ENCODE peak calls at places on chromosomes 13 and 19, in seven cellular contexts. Y, U, I, M, P, D and X are unnamed samples.

GRCh38 chr19:35299523-35300339 is 7.8 kb downstream of the MAG start:
- DNase-seq in M (no peak), U (no peak), I (no peak), P (no peak), Y (no peak), D (no peak), X (no peak)

GRCh38 chr19:4986056-4986455 is 17.1 kb downstream of the KDM4B start:
- DNase-seq in D (no peak), I (no peak), P (no peak), Y (no peak), U (no peak), M (no peak), X (no peak)

GRCh38 chr13:95083758-95084157 is 217.5 kb downstream of the ABCC4 start:
- DNase-seq in I (no peak), U (peak), M (peak), P (no peak), D (no peak), Y (peak), X (no peak)

GRCh38 chr13:92896842-92897241 is 329.8 kb upstream of the GPC6 start:
- DNase-seq in D (no peak), Y (no peak), U (peak), P (no peak), M (peak), I (no peak), X (no peak)

GRCh38 chr13:96769874-96770273 is 224.4 kb downstream of the OXGR1 start:
- DNase-seq in M (no peak), I (no peak), D (no peak), Y (no peak), U (no peak), P (no peak), X (no peak)

GRCh38 chr13:74931698-74932433 is 550.1 kb downstream of the TBC1D4 start:
- DNase-seq in D (no peak), Y (no peak), U (no peak), I (no peak), P (no peak), M (no peak), X (no peak)

GRCh38 chr19:3873151-3873550 is 4.3 kb upstream of the ZFR2 start:
- DNase-seq in I (no peak), U (no peak), M (no peak), P (no peak), D (no peak), Y (no peak), X (no peak)

GRCh38 chr13:28469316-28469715 is 25.6 kb downstream of the FLT1 start:
- DNase-seq in M (no peak), I (no peak), P (no peak), Y (no peak), D (no peak), U (no peak), X (no peak)

GRCh38 chr13:98976338-98976737 is 1.5 kb downstream of the DOCK9 start:
- DNase-seq in D (no peak), P (no peak), Y (no peak), U (peak), M (peak), I (no peak), X (no peak)

GRCh38 chr19:46718934-46719551 is 2.1 kb upstream of the PRKD2 start:
- DNase-seq in Y (no peak), P (no peak), M (no peak), I (no peak), U (no peak), D (no peak), X (no peak)

GRCh38 chr13:52644108-52644507 is 1.9 kb downstream of the HNRNPA1L2 start:
- DNase-seq in Y (no peak), M (peak), I (no peak), U (no peak), P (no peak), D (no peak), X (no peak)

GRCh38 chr13:113029487-113030258 is 60.7 kb downstream of the MCF2L start:
- DNase-seq in D (no peak), I (peak), Y (no peak), M (no peak), U (peak), P (peak), X (peak)

GRCh38 chr13:106649495-106649894 is 81.6 kb upstream of the ARGLU1 start:
- DNase-seq in Y (no peak), D (no peak), U (peak), P (no peak), M (peak), I (no peak), X (no peak)

GRCh38 chr19:18743281-18743825 is 47.8 kb downstream of the COMP start:
- DNase-seq in U (no peak), D (peak), P (peak), I (peak), Y (no peak), M (peak), X (no peak)

GRCh38 chr19:40936755-40937154 is 54.3 kb upstream of the CYP2B6 start:
- DNase-seq in M (no peak), I (no peak), Y (no peak), D (no peak), P (no peak), U (no peak), X (no peak)

GRCh38 chr13:38518328-38518727 is 168.5 kb upstream of the FREM2 start:
- DNase-seq in Y (no peak), M (no peak), U (no peak), D (no peak), P (no peak), I (no peak), X (no peak)

GRCh38 chr13:28100149-28101121 is at the start of gene FLT3:
- DNase-seq in M (peak), I (peak), D (no peak), U (peak), Y (no peak), P (peak), X (peak)

GRCh38 chr19:22600690-22601648 is 33.2 kb upstream of the ZNF492 start:
- DNase-seq in U (no peak), P (no peak), I (no peak), D (peak), Y (no peak), M (no peak), X (no peak)

GRCh38 chr13:99442273-99442895 is 58.9 kb upstream of the TM9SF2 start:
- DNase-seq in M (peak), I (no peak), P (peak), Y (peak), U (peak), D (no peak), X (peak)

GRCh38 chr13:106048386-106048785 is 487.1 kb downstream of the EFNB2 start:
- DNase-seq in Y (no peak), M (no peak), U (no peak), P (no peak), I (no peak), D (no peak), X (no peak)

GRCh38 chr13:91017031-91017668 is 330.3 kb upstream of the MIR17HG start:
- DNase-seq in P (peak), I (peak), D (no peak), Y (peak), M (peak), U (peak), X (peak)

GRCh38 chr13:23268441-23268840 is 87.7 kb downstream of the SGCG start:
- DNase-seq in Y (no peak), P (no peak), M (no peak), I (no peak), U (no peak), D (no peak), X (no peak)

GRCh38 chr13:111153977-111154332 is 38.8 kb downstream of the ARHGEF7 start:
- DNase-seq in P (no peak), Y (no peak), D (peak), U (peak), M (no peak), I (no peak), X (no peak)

GRCh38 chr13:60509601-60510386 is 112.8 kb downstream of the TDRD3 start:
- DNase-seq in U (peak), P (no peak), Y (peak), D (no peak), M (peak), I (no peak), X (no peak)

GRCh38 chr13:46622918-46623256 is 69.9 kb downstream of the LRCH1 start:
- DNase-seq in Y (peak), M (peak), D (no peak), P (no peak), U (peak), I (no peak), X (no peak)

DNA sequence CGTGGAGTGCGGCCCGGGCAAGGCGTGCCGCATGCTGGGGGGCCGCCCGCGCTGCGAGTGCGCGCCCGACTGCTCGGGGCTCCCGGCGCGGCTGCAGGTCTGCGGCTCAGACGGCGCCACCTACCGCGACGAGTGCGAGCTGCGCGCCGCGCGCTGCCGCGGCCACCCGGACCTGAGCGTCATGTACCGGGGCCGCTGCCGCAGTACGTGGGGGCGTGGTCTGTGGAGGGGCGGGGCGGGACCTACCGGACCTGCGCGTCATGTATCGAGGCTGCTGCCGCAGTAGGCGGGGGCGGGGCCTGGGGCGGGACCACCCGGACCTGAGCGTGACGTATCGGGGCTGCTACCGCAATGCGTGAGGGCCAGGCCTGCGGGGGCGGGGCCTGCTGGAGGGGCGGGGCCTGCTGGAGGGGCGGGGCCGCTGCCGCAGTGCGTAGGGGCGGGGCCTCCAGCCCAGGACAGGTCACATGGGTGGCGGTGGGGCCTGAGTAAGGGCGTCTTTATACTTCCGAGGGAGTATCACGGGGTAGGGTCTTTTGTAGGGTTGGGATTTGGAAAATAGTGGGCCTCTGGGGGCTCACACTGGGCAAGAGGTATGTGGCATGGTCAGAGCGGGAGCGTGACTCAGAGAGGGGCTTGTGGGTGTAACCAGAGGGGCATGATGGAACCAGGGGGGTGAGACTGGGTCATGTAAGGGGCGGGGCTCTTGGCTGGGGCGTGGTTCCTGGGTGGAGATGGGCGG is 4.3 kb downstream of the FSTL3 start:
- DNase-seq in Y (peak), I (peak), U (peak), P (peak), D (peak), M (peak), X (peak)
- TF ChIP-seq CTCF in Y (peak), I (no peak), U (no peak), P (peak), D (peak), M (peak), X (no peak)

DNA sequence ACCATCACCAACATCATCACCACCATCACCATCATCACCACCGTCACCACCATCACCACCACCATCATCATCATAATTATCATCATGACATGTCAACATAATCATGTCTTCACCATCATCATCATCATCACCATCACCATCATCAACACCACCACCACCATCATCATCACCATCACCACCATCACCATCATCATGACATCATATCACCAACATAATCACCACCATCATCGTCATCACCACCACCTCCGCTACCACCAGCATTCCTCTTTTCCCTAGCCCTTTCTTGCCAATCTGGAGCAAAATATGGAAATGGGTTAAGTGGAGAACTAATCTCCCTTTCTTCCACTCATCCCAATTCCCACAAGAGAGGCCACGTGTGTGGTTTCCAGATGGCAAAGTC is 1.1 kb upstream of the TTYH1 start:
- DNase-seq in P (no peak), U (no peak), Y (no peak), M (no peak), D (no peak), I (no peak), X (no peak)
- TF ChIP-seq CTCF in P (no peak), U (no peak), Y (no peak), M (no peak), D (no peak), I (no peak), X (no peak)

DNA sequence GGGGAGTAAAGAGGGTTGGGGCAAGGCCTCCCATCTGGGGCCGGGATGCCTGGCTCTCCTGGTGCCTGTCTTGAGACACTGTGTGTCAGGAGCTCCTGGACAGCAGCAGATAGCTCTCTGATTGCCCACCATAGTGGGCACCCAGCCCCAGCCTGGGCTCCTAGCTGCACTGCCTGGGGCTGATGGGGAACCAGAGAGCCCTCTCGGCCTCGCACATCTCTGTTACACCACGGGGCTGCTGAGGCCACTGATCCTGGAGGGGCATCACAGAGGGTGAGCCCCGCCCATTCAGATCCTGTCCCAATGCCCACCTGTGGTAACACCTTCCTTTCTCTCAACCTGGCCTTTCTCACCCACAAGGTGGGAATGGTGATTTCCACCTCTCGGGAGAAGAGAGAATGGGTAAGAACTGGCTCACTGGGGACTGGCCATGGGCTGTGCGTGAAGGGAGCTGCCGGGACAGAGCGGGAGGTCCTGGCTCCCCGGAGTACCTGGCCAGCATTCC is 135.9 kb downstream of the URI1 start:
- DNase-seq in P (no peak), I (no peak), D (no peak), U (no peak), M (no peak), Y (no peak), X (no peak)
- TF ChIP-seq CTCF in P (no peak), I (no peak), D (no peak), U (no peak), M (no peak), Y (no peak), X (no peak)

DNA sequence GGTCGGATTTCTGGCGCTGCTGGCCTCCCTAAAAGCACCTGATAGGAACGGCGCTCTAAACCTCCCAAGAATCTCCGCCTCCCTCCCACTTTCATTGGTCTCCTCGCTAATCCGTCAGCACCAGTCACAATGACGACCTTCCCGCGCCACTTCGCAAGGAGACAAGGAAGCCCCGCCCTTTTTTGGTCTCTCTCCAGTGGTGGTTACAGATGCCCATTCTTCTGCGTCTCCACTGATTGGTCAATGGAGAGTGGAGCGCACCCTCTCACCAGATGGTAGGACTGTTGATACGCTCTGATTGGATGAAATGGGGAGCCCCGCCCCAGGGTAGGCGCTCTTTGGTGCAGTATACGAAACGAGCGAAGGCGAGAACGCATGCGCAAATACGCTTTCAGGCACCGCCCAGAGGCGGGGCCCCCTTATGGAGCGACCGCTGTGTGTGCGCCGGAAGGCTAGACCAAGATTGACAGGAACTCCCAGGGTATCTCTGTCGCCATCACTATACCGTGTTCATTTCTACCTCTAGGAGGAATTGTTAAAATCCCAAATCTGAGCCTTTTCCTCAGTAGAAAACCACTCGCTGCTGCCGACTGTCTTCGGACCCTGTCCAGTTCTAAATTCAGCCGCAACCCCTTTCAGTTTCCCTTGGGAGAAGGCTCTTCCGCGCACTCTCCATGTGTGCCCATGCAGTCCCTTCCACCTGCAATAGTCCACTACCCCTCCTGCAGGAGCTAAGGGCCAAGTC is 617 bp upstream of the HNRNPL start:
- DNase-seq in U (peak), I (peak), P (peak), M (peak), Y (peak), D (peak), X (peak)
- TF ChIP-seq CTCF in U (no peak), I (no peak), P (no peak), M (peak), Y (peak), D (no peak), X (no peak)

DNA sequence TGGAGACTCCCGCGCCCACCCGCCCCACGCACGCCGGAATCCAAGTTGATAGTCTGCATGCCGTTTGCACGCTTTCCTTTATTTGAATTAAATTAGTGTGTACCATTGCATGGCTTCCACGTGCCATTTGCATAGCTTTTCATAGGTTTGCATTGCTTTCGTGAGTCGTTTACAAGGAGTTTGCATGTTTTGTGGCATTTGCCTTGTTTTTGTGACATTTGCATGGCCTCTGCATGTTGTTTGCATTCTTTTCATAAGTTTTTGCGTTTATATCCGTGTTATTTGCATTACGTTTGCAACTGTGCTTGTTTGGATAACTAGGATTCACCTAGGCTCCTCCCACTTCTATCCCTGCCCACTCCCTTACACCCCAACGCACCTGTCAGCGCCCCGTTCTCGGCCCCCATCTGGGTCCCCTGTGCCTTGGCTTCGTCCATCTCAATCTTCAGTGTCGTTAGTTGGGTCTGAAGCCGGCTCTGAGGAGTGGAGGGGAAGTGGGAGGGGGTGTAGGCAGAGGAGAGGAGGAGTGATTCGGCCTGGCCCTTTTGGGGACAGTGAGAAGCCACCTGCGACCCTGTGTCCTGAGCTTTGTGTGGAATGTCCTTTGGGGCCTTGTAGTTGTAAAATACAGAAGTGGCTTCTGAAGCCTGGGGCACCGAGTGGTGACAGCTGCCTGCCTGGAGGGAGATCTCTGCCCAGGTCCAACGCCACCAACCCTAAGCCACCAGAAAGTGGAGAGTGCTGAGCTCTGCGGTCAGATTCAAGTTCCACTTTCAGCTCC is 2.4 kb downstream of the CCDC194 start:
- DNase-seq in U (no peak), M (no peak), D (no peak), P (no peak), Y (no peak), I (no peak), X (no peak)
- TF ChIP-seq CTCF in U (no peak), M (no peak), D (no peak), P (no peak), Y (peak), I (no peak), X (peak)

GRCh38 chr13:21675095-21676007 is 4.5 kb downstream of the FGF9 start:
- DNase-seq in P (peak), M (no peak), I (no peak), D (no peak), Y (no peak), U (no peak), X (no peak)

GRCh38 chr13:21676611-21677021 is 5.7 kb downstream of the FGF9 start:
- DNase-seq in M (no peak), Y (no peak), I (no peak), U (no peak), P (peak), D (no peak), X (peak)

GRCh38 chr13:21672811-21673591 is 2.1 kb downstream of the FGF9 start:
- DNase-seq in Y (no peak), D (no peak), U (no peak), M (no peak), I (no peak), P (peak), X (no peak)

GRCh38 chr13:21673592-21674270 is 2.9 kb downstream of the FGF9 start:
- DNase-seq in I (no peak), U (peak), Y (no peak), P (peak), D (no peak), M (peak), X (peak)

DNA sequence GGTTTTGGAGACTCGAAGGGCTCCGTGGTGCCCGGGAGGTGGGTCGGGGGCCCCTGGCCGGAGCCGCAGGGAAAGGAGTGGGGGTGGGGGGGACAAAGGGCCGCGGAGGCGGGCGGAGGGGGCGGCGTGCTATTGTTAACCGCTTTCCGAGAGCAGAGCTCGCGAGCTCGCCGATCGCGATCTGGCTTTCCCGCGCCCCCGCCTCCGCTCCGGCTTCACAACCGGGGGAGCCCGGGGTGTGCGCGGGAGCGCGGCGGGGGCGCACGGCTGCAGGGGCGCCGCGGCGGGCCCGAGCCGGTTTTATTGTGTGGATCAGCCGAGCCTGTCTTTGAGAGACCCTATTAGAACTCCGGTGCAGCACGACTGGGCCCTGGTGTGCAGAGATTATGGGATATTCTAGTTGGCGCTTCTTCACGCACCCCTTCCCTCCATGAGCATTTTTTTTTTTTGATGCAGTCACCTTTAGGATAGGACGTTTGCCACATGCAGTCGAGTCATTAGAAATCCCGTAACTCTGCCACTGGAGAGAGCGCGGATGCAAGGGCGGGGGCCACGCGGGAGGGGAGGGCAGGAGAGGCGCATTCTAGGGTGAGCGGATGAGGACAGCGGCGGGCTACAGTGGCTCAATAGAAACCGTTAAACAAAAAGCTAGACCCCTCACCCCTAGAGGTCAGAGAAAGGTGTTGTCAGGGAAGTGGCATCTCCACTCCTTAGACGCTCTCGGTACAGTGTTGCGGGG is 3.6 kb downstream of the FGF9 start:
- DNase-seq in P (no peak), D (no peak), M (no peak), U (no peak), I (no peak), Y (no peak), X (peak)
- TF ChIP-seq CTCF in P (no peak), D (no peak), M (no peak), U (no peak), I (no peak), Y (no peak), X (no peak)